ENCODE peak calls at places on chromosome 14, in ten cellular contexts. P is hepatocyte, M is lower leg skin, L is adipocyte, H is aorta, A is mesendoderm, T is spleen, F is heart right ventricle, C is astrocyte of the spinal cord, I is tibial nerve. R is an unnamed sample.

GRCh38 chr14:91223028-91223783 is 21.3 kb downstream of the GPR68 start:
- DNase-seq in P (no peak), H (no peak), M (no peak), C (no peak), F (no peak), T (no peak), L (no peak), A (no peak), I (no peak), R (peak)

GRCh38 chr14:91413547-91414474 is 3.8 kb downstream of the CCDC88C start:
- DNase-seq in F (no peak), L (no peak), H (no peak), P (peak), C (no peak), M (no peak), T (peak), A (peak), I (no peak), R (no peak)

GRCh38 chr14:59882957-59883356 is 12.4 kb upstream of the RTN1 start:
- DNase-seq in P (no peak), M (no peak), L (no peak), C (no peak), A (peak), I (no peak), H (no peak), T (no peak), F (no peak), R (no peak)

GRCh38 chr14:92729632-92730358 is 18.6 kb downstream of the LGMN start:
- DNase-seq in T (no peak), M (no peak), A (no peak), C (peak), F (no peak), H (no peak), P (no peak), I (no peak), L (no peak), R (peak)

GRCh38 chr14:95260537-95261440 is 58.9 kb downstream of the CLMN start:
- DNase-seq in L (peak), P (no peak), C (peak), M (peak), T (no peak), A (no peak), F (no peak), I (no peak), H (no peak), R (peak)

GRCh38 chr14:60114881-60115280 is 23.2 kb downstream of the PCNX4 start:
- DNase-seq in M (no peak), T (no peak), F (no peak), A (no peak), H (no peak), I (no peak), L (peak), P (no peak), C (peak), R (no peak)

GRCh38 chr14:102857444-102857843 is 65.0 kb upstream of the AMN start:
- DNase-seq in C (no peak), L (no peak), T (no peak), H (no peak), A (no peak), M (no peak), I (no peak), P (no peak), F (no peak), R (no peak)

GRCh38 chr14:51533160-51533559 is 118.5 kb upstream of the FRMD6 start:
- DNase-seq in F (no peak), C (peak), H (no peak), P (no peak), T (no peak), M (no peak), L (peak), I (no peak), A (no peak), R (peak)

GRCh38 chr14:43198465-43198864 is 1308.6 kb downstream of the FSCB start:
- DNase-seq in P (no peak), T (no peak), C (no peak), H (no peak), I (no peak), L (no peak), M (no peak), F (no peak), A (no peak), R (no peak)

GRCh38 chr14:64294672-64295413 is 672 bp upstream of the ESR2 start:
- DNase-seq in T (peak), M (peak), P (peak), A (peak), L (peak), C (peak), H (peak), I (peak), F (peak), R (peak)

GRCh38 chr14:64289571-64289970 is 4.6 kb downstream of the ESR2 start:
- DNase-seq in T (no peak), P (no peak), I (no peak), F (no peak), C (no peak), M (no peak), L (no peak), H (no peak), A (no peak), R (no peak)

GRCh38 chr14:64296561-64296960 is 2.4 kb upstream of the ESR2 start:
- DNase-seq in L (no peak), F (no peak), T (no peak), H (no peak), I (no peak), M (no peak), A (no peak), P (peak), C (peak), R (peak)

GRCh38 chr14:64292197-64292596 is 2.0 kb downstream of the ESR2 start:
- DNase-seq in H (no peak), M (no peak), A (no peak), I (no peak), P (no peak), C (no peak), T (no peak), L (no peak), F (no peak), R (no peak)

DNA sequence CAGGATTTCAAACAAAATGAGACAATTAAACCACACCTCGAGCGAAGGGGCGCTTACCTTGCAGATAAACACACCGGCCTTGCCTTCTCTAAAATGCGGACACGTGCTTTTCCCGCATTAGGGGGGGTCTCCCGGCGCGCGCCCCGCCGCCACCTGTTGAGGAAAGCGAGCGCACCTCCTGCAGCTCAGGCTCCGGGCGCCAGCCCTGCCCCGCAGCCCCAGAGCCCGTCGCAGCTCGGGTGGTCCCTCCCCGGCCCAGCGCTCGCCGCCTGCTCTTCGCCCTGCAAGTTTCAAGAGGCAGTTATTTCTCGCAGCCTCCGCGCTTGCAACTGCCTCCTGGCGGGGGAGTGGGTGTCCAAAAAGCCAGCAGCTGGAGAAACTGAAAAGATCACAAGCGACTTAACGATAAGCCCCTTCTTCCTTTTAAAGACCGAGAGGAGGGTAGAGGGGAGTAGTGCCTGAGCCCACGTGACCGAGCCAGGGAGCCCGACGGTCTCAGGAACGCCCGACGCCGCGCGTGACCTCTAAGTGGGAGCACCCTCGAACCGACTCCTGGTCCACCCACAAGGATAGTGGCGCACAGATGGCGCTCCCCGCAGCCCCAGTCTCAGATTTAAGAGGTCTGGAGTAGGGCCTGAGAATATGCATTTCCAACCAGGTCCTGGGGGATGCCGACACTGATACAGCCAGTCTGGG is at the start of gene ESR2:
- DNase-seq in C (peak), I (no peak), F (peak), A (peak), M (no peak), L (peak), T (peak), P (peak), H (peak), R (peak)
- H3K4me3 ChIP-seq in C (peak), I (peak), F (peak), A (no peak), M (peak), L (peak), T (peak), P (peak), H (peak), R (peak)

GRCh38 chr14:57998731-57999130 is 132.8 kb upstream of the SLC35F4 start:
- DNase-seq in M (no peak), H (no peak), P (no peak), L (no peak), A (no peak), I (no peak), T (no peak), C (no peak), F (no peak), R (no peak)
- H3K4me3 ChIP-seq in M (no peak), H (no peak), P (no peak), L (no peak), A (no peak), I (no peak), T (no peak), C (no peak), F (no peak), R (no peak)

GRCh38 chr14:89255852-89256251 is 161.2 kb downstream of the FOXN3 start:
- DNase-seq in C (no peak), F (no peak), A (no peak), P (no peak), M (peak), T (no peak), I (no peak), L (no peak), H (no peak), R (no peak)
- H3K4me3 ChIP-seq in C (no peak), F (no peak), A (no peak), P (no peak), M (no peak), T (no peak), I (no peak), L (no peak), H (no peak), R (no peak)

DNA sequence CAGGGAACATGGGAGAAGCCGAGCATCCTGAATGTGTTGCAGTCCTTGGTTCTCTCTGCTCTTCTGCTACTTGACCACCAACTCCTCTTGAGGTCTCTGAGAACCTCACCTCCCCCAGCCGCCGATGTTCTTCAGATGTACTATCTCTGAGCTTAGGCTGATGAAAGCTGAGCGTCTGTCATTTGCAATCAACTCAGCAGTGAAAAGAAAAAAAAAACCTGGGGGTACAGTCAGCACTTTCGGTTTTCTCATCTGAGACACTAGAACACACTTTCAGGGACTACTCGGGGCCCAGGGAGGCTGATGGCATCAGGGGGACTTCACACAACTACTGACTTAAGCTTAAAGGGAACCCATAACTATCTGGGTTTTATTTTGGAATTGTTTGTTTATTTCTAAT is 9.6 kb upstream of the FLVCR2 start:
- DNase-seq in C (no peak), L (no peak), P (no peak), F (no peak), A (no peak), H (no peak), I (no peak), M (no peak), T (no peak), R (no peak)
- H3K4me3 ChIP-seq in C (no peak), L (no peak), P (no peak), F (no peak), A (no peak), H (no peak), I (no peak), M (no peak), T (no peak), R (no peak)

DNA sequence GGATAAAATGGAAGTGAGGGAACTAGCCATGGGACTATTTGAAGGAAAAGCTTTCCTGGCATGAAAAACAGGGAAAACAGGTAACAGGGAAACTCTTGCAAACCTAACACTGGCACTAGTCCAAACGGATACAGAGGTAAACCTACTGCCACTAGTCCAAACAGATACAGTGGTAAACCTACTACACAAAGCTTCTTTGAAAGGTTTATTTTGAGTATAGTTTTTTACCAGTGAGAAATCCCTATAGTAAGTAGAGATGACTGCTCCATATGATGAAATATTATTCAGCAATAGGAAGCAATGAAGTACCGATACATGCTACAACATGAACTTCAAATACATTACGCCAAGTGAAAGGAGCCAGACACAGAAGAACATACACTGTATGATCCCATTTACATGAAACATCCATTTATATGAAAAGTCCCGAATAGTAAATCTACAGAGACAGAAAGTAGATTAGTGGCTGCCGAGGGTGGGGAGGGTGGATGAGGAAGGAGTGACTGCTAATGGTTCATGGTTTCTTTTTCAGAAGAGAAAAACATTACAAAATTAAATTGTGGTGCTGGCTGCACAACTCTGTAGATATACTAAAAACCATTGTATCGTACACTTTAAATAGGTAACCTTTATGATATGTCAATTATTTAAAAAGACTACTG is 25.5 kb downstream of the SPTLC2 start:
- DNase-seq in P (no peak), H (no peak), M (no peak), C (no peak), A (no peak), I (no peak), F (no peak), L (no peak), T (no peak), R (no peak)
- H3K4me3 ChIP-seq in P (no peak), H (no peak), M (no peak), C (no peak), A (no peak), I (no peak), F (no peak), L (no peak), T (no peak), R (no peak)

GRCh38 chr14:77583657-77584056 is 32.8 kb downstream of the SPTLC2 start:
- DNase-seq in I (no peak), H (no peak), F (no peak), L (no peak), P (no peak), M (no peak), T (no peak), A (no peak), C (no peak), R (no peak)

GRCh38 chr14:77580477-77580876 is 36.0 kb downstream of the SPTLC2 start:
- DNase-seq in P (no peak), C (no peak), F (no peak), H (no peak), A (no peak), M (no peak), T (no peak), L (no peak), I (no peak), R (no peak)

GRCh38 chr14:77584809-77585208 is 31.6 kb downstream of the SPTLC2 start:
- DNase-seq in T (no peak), I (no peak), F (no peak), C (no peak), M (no peak), P (no peak), L (no peak), A (no peak), H (no peak), R (no peak)

GRCh38 chr14:77580964-77581505 is 35.4 kb downstream of the SPTLC2 start:
- DNase-seq in F (no peak), A (peak), C (peak), H (no peak), L (peak), T (no peak), I (no peak), P (peak), M (no peak), R (peak)

GRCh38 chr14:77582511-77582910 is 33.9 kb downstream of the SPTLC2 start:
- DNase-seq in I (no peak), H (no peak), T (no peak), A (no peak), P (no peak), M (no peak), C (no peak), F (no peak), L (peak), R (no peak)
- H3K4me3 ChIP-seq in I (no peak), H (no peak), T (no peak), A (no peak), P (no peak), M (no peak), C (no peak), F (no peak), L (no peak), R (no peak)

GRCh38 chr14:24067133-24068082 is 4.0 kb upstream of the CPNE6 start:
- DNase-seq in P (peak), H (peak), C (no peak), L (no peak), M (no peak), F (no peak), A (no peak), T (peak), I (no peak), R (no peak)
- H3K4me3 ChIP-seq in P (no peak), H (no peak), C (no peak), L (no peak), M (no peak), F (no peak), A (no peak), T (no peak), I (no peak), R (no peak)

GRCh38 chr14:50045039-50045711 is 71.2 kb downstream of the VCPKMT start:
- DNase-seq in M (peak), F (peak), P (peak), L (peak), I (peak), T (peak), H (peak), C (peak), A (no peak), R (peak)

GRCh38 chr14:50049703-50050102 is 66.7 kb downstream of the VCPKMT start:
- DNase-seq in T (no peak), F (no peak), M (no peak), I (no peak), H (peak), A (no peak), L (no peak), C (no peak), P (no peak), R (no peak)

GRCh38 chr14:50050171-50050570 is 66.2 kb downstream of the VCPKMT start:
- DNase-seq in C (no peak), T (no peak), F (no peak), M (no peak), P (no peak), I (no peak), H (peak), L (no peak), A (no peak), R (no peak)

GRCh38 chr14:50045837-50046236 is 70.5 kb downstream of the VCPKMT start:
- DNase-seq in T (no peak), P (no peak), M (no peak), I (no peak), L (no peak), H (no peak), A (peak), C (no peak), F (no peak), R (no peak)

GRCh38 chr14:50047274-50047676 is 69.1 kb downstream of the VCPKMT start:
- DNase-seq in F (no peak), T (no peak), C (no peak), P (peak), I (no peak), L (no peak), M (no peak), A (peak), H (no peak), R (no peak)
- H3K4me3 ChIP-seq in F (no peak), T (no peak), C (no peak), P (no peak), I (no peak), L (no peak), M (no peak), A (no peak), H (no peak), R (no peak)

GRCh38 chr14:22559041-22559440 is 30.0 kb downstream of the DAD1 start:
- DNase-seq in F (no peak), H (no peak), P (no peak), L (no peak), M (no peak), C (no peak), I (no peak), A (no peak), T (no peak), R (no peak)
- H3K4me3 ChIP-seq in F (no peak), H (no peak), P (no peak), L (no peak), M (no peak), C (no peak), I (no peak), A (no peak), T (no peak), R (no peak)